ENCODE peak calls at places on chromosomes 4 and X, in seven cellular contexts. U is stomach, G is lower leg skin, O is neural crest cell, X is endothelial cell, J is progenitor cell of endocrine pancreas, H is H1. M is an unnamed sample.

GRCh38 chr4:52728877-52729276 is 22.3 kb downstream of the ERVMER34-1 start:
- DNase-seq in U (no peak), G (no peak), O (no peak), X (no peak), J (no peak), H (no peak), M (no peak)

GRCh38 chrX:134780908-134781307 is 122.6 kb upstream of the PLAC1 start:
- DNase-seq in U (peak), G (no peak), O (no peak), X (no peak), J (no peak), H (no peak), M (no peak)

GRCh38 chrX:11408111-11408405 is 114.8 kb downstream of the AMELX start:
- DNase-seq in U (no peak), G (no peak), O (no peak), X (no peak), J (no peak), H (no peak), M (no peak)

GRCh38 chrX:10615931-10616780 is 4.2 kb downstream of the MID1 start:
- DNase-seq in U (peak), G (peak), O (no peak), X (peak), J (no peak), H (no peak), M (no peak)

GRCh38 chrX:119698835-119699234 is 5.9 kb upstream of the SEPTIN6 start:
- DNase-seq in U (no peak), G (no peak), O (peak), X (peak), J (no peak), H (no peak), M (peak)

GRCh38 chr4:6229095-6229494 is 28.7 kb upstream of the JAKMIP1 start:
- DNase-seq in U (peak), G (no peak), O (no peak), X (no peak), J (no peak), H (no peak), M (no peak)

GRCh38 chrX:36909584-36909983 is 98.6 kb upstream of the FAM47C start:
- DNase-seq in U (no peak), G (no peak), O (no peak), X (peak), J (no peak), H (no peak), M (no peak)

GRCh38 chrX:77167993-77168392 is 279.2 kb upstream of the FGF16 start:
- DNase-seq in U (no peak), G (no peak), O (no peak), X (no peak), J (no peak), H (no peak), M (no peak)

GRCh38 chrX:148878371-148878770 is 378.0 kb downstream of the AFF2 start:
- DNase-seq in U (no peak), G (no peak), O (no peak), X (no peak), J (no peak), H (no peak), M (no peak)

GRCh38 chr4:147938481-147938880 is 206.6 kb downstream of the ARHGAP10 start:
- DNase-seq in U (no peak), G (no peak), O (no peak), X (no peak), J (no peak), H (no peak), M (no peak)

GRCh38 chr4:125390126-125390525 is 75.4 kb downstream of the FAT4 start:
- DNase-seq in U (no peak), G (no peak), O (no peak), X (no peak), J (no peak), H (no peak), M (no peak)

GRCh38 chr4:55378617-55379467 is 16.9 kb upstream of the TMEM165 start:
- DNase-seq in U (peak), G (no peak), O (no peak), X (no peak), J (no peak), H (no peak), M (no peak)

GRCh38 chr4:126479709-126480108 is 1153.0 kb upstream of the INTU start:
- DNase-seq in U (no peak), G (no peak), O (no peak), X (no peak), J (no peak), H (peak), M (no peak)

GRCh38 chr4:89752932-89753598 is 83.9 kb downstream of the SNCA start:
- DNase-seq in U (no peak), G (peak), O (no peak), X (no peak), J (no peak), H (no peak), M (no peak)

GRCh38 chrX:120732461-120732860 is 102.6 kb upstream of the C1GALT1C1 start:
- DNase-seq in U (no peak), G (no peak), O (no peak), X (no peak), J (no peak), H (no peak), M (no peak)

DNA sequence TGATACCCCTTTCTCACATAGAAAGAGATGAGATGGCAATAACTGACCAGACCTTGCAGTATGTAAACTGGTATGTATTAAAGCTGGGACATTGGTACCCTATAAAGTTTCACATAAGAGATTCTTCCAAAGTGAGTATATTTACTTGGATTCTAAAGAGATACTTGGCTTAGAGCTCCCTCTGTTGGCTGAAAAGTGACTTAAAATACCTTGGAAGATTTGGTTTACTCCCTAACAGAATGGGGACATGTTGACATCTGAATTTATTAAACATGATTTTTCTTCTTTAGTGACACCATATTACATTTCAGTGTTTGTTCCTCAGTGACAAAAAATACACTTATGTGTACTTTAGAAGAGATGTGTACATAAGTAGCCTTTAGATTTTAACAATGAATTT is 47.9 kb upstream of the RGN start:
- DNase-seq in U (no peak), G (no peak), O (peak), X (peak), J (no peak), H (no peak), M (no peak)
- TF ChIP-seq CTCF in U (no peak), G (no peak), O (peak), X (peak), J (peak), H (peak), M (peak)

GRCh38 chrX:19512961-19513360 is 2.3 kb downstream of the MAP3K15 start:
- DNase-seq in U (no peak), G (no peak), O (no peak), X (no peak), J (no peak), H (no peak), M (no peak)

GRCh38 chrX:19513383-19513782 is 1.9 kb downstream of the MAP3K15 start:
- DNase-seq in U (no peak), G (no peak), O (no peak), X (no peak), J (no peak), H (no peak), M (no peak)

GRCh38 chrX:19512359-19512758 is 2.9 kb downstream of the MAP3K15 start:
- DNase-seq in U (no peak), G (no peak), O (no peak), X (no peak), J (no peak), H (no peak), M (no peak)

GRCh38 chrX:19515615-19516105 is 352 bp upstream of the MAP3K15 start:
- DNase-seq in U (no peak), G (no peak), O (no peak), X (no peak), J (no peak), H (no peak), M (no peak)

DNA sequence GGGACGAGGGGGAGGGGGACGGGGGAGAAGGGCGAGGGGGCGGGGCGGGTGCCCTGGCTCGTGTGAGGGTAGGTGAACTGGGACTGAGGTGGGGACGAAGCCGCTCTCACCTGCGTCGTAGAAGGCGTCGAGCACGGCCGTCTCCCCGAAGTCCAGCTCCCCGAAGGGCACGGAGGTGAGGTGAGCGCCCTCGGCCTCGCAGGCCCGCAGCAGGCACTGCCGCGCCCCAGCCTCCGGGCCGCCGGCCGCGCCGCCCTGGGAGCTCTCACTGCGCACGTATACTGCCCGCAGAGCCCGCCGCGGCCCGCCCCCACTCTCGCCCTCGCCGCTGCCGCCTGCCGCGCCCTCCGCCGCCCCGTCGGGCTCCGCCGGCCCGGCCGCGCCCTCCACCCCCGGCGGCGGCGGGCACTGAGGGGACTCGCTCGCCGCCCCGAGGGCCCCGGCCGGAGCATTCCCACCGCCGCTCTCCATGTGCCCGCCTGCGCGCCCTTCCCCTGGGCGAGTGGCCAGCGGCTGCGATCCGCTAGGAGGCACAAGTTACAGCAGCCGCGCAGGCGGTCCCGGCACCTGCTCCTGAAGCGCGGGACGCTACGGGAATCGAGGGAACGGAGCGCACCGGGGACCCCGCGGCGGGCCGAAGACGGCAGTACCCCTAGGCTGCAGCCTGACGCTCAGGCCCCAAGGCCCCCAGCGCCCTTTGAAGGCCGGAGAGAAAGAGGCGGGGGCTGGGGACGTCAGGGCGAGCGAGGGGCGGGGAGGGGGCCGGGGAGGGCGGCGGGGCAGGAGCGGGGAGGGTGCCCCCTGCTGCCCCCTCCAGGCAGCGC is at the start of gene MAP3K15:
- DNase-seq in U (peak), G (no peak), O (peak), X (peak), J (peak), H (peak), M (no peak)
- TF ChIP-seq CTCF in U (no peak), G (no peak), O (peak), X (no peak), J (no peak), H (peak), M (no peak)

DNA sequence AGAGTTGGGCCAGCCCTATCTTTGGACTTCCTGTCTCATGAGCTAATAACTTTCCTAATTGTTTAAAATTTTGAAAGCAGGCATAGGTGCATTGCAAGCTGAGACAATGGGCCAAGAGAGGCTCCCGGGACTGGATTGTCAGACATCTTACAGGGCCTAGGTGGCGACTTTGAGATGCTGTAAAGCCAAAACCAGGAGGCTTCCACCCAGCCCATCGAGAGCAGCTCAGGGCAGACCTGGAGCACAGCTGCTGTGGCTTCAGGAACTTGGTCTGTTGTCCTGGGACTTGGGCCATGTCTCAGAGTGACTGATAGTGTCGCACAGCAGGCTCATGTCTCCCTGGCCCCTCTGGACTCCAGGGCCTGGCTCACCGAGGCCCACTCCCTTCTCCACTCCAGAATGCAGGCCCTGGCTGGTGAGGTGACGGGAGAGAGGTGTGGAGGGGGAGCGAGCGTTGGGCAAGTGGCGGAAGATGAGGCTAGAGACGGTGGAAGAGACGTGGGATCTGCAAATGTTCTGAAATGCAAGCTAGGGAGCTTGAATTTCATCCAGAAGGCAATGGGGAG is 24.1 kb upstream of the MTM1 start:
- DNase-seq in U (no peak), G (no peak), O (no peak), X (no peak), J (no peak), H (no peak), M (no peak)
- TF ChIP-seq CTCF in U (no peak), G (no peak), O (no peak), X (no peak), J (no peak), H (peak), M (no peak)

GRCh38 chrX:41921492-41922124 is 1.7 kb downstream of the CASK start:
- DNase-seq in U (no peak), G (no peak), O (no peak), X (no peak), J (no peak), H (no peak), M (no peak)

GRCh38 chrX:41922125-41922521 is 1.2 kb downstream of the CASK start:
- DNase-seq in U (no peak), G (no peak), O (no peak), X (peak), J (no peak), H (no peak), M (peak)

GRCh38 chrX:41923925-41924693 is 755 bp upstream of the CASK start:
- DNase-seq in U (peak), G (no peak), O (no peak), X (peak), J (no peak), H (no peak), M (no peak)

GRCh38 chrX:41923257-41923924 is at the start of gene CASK:
- DNase-seq in U (peak), G (peak), O (peak), X (peak), J (peak), H (peak), M (peak)

DNA sequence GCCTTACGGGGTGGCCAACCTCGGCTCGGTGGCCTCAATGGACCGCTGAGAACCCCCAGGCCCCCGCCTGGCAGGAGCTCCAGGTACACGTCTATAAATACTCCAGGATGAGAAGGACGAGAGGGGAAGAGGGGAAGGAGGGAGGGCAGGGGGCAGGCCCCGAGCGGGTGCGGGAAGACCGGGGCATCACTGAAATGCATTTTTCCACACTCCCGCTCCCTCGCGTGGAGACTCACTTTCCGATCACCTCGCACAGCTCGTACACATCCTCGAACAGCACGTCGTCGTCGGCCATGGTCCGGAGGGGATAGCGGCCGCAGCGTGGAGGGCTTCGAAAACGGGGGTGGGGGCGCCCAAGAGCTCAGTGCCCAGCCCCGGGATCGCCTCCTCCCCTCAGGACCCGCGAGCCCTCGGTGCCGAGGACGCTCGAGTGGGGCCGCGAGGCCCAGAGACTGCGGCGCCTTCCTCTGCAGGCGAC is 621 bp downstream of the CASK start:
- DNase-seq in U (no peak), G (no peak), O (peak), X (peak), J (peak), H (peak), M (peak)
- TF ChIP-seq CTCF in U (no peak), G (no peak), O (no peak), X (no peak), J (peak), H (no peak), M (no peak)

GRCh38 chr4:42397256-42397634 is at the start of gene SHISA3:
- DNase-seq in U (no peak), G (no peak), O (peak), X (peak), J (no peak), H (peak), M (no peak)
- TF ChIP-seq CTCF in U (no peak), G (no peak), O (no peak), X (no peak), J (no peak), H (no peak), M (no peak)

GRCh38 chr4:93870876-93871458 is 42.4 kb downstream of the ATOH1 start:
- DNase-seq in U (no peak), G (no peak), O (no peak), X (no peak), J (no peak), H (no peak), M (no peak)

GRCh38 chr4:93867416-93868001 is 39.0 kb downstream of the ATOH1 start:
- DNase-seq in U (no peak), G (no peak), O (no peak), X (no peak), J (no peak), H (no peak), M (no peak)

GRCh38 chr4:93865650-93866049 is 37.1 kb downstream of the ATOH1 start:
- DNase-seq in U (no peak), G (no peak), O (no peak), X (no peak), J (no peak), H (no peak), M (no peak)
- TF ChIP-seq CTCF in U (no peak), G (no peak), O (peak), X (peak), J (peak), H (no peak), M (no peak)

DNA sequence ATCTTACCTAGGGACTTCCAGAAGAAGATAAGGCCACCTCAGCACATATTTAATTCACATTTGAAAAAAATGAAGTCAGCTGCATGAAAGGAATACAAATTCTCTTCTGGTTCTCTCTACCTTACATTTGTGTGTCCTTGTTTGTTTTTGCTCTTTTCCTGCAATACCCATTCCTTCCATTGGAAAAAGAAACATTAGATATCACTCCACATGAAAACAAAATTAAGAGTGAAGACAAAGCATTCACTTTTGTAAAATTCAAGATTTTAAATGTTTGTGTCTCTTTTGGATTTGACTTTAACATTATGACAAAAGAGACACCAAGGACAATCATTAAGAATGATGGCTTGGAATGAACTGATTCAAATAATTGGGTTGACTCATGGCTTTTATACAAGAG is 1351.8 kb downstream of the FSTL5 start:
- DNase-seq in U (no peak), G (no peak), O (no peak), X (no peak), J (no peak), H (no peak), M (no peak)
- TF ChIP-seq CTCF in U (no peak), G (no peak), O (peak), X (no peak), J (peak), H (no peak), M (no peak)

GRCh38 chrX:93422693-93423092 is 250.7 kb downstream of the NAP1L3 start:
- DNase-seq in U (no peak), G (no peak), O (peak), X (peak), J (peak), H (no peak), M (no peak)
- TF ChIP-seq CTCF in U (no peak), G (no peak), O (peak), X (peak), J (peak), H (peak), M (no peak)

M was measured in CD8-positive, alpha-beta T cell.